ENCODE peak calls at places on chromosomes 13 and 19, in nine cellular contexts. R, G, Z, Y, O, S, J, N and E are unnamed samples.

GRCh38 chr13:106818971-106819370 is 251.0 kb upstream of the ARGLU1 start:
- ATAC-seq in Y (no peak), J (no peak), S (no peak), O (no peak), N (no peak), R (no peak), Z (no peak), G (no peak), E (no peak)

GRCh38 chr13:61728468-61728867 is 312.8 kb upstream of the PCDH20 start:
- ATAC-seq in N (no peak), R (peak), G (no peak), O (no peak), J (no peak), S (no peak), Z (no peak), Y (no peak), E (no peak)

GRCh38 chr13:46603165-46603603 is 50.2 kb downstream of the LRCH1 start:
- ATAC-seq in J (peak), G (no peak), S (no peak), Z (no peak), O (no peak), Y (no peak), N (peak), R (no peak), E (no peak)

GRCh38 chr13:35857769-35858168 is 273.4 kb downstream of the DCLK1 start:
- ATAC-seq in S (no peak), Z (no peak), R (no peak), Y (no peak), N (no peak), J (no peak), G (no peak), O (no peak), E (no peak)

GRCh38 chr13:99415851-99416331 is 85.4 kb upstream of the TM9SF2 start:
- ATAC-seq in G (no peak), R (no peak), Z (no peak), S (peak), J (no peak), N (no peak), O (peak), Y (no peak), E (peak)

GRCh38 chr19:13995017-13995728 is 10.9 kb downstream of the RFX1 start:
- ATAC-seq in Y (no peak), Z (no peak), O (no peak), N (no peak), J (peak), R (peak), G (peak), S (no peak), E (no peak)

GRCh38 chr19:14118165-14119051 is 846 bp upstream of the PRKACA start:
- ATAC-seq in G (peak), Z (peak), S (no peak), Y (peak), N (no peak), J (peak), R (no peak), O (no peak), E (no peak)

GRCh38 chr13:61546911-61547310 is 131.3 kb upstream of the PCDH20 start:
- ATAC-seq in S (no peak), O (no peak), Z (no peak), R (no peak), G (no peak), J (no peak), N (no peak), Y (no peak), E (no peak)

GRCh38 chr13:49561064-49561410 is 24.3 kb downstream of the RCBTB1 start:
- ATAC-seq in Y (no peak), R (no peak), N (no peak), J (peak), G (no peak), O (no peak), S (no peak), Z (no peak), E (no peak)

GRCh38 chr13:32086366-32086765 is 54.8 kb downstream of the FRY start:
- ATAC-seq in N (no peak), Y (no peak), S (no peak), G (no peak), R (no peak), Z (no peak), J (no peak), O (no peak), E (no peak)

GRCh38 chr13:24135674-24136300 is 24.7 kb upstream of the SPATA13 start:
- ATAC-seq in Y (no peak), G (no peak), J (no peak), S (no peak), R (no peak), O (no peak), N (no peak), Z (no peak), E (no peak)

GRCh38 chr19:1116726-1117581 is 13.2 kb downstream of the GPX4 start:
- ATAC-seq in J (no peak), R (no peak), Y (no peak), S (no peak), Z (no peak), N (no peak), G (no peak), O (no peak), E (no peak)

GRCh38 chr13:98563071-98563470 is 13.8 kb downstream of the STK24 start:
- ATAC-seq in S (peak), O (peak), J (no peak), G (no peak), R (no peak), Z (peak), Y (no peak), N (no peak), E (peak)